ENCODE peak calls at places on chromosomes 4 and X, in seven cellular contexts. One of them, this sample, is unnamed.
A peak's percentile ranks its signal among the peaks of the same experiment; 100 is the strongest.

GRCh38 chrX:31508338-31508737 is 436.5 kb upstream of the FTHL17 start:
- DNase-seq in A549: no peak
- DNase-seq in IMR-90: peak; percentile 60
- DNase-seq in H1: no peak
- DNase-seq in K562: no peak
- DNase-seq in GM12878: no peak
- DNase-seq in HepG2: peak; percentile 8
- DNase-seq in this sample: no peak

GRCh38 chrX:23127586-23127985 is 127.8 kb downstream of the DDX53 start:
- DNase-seq in IMR-90: no peak
- DNase-seq in K562: no peak
- DNase-seq in GM12878: no peak
- DNase-seq in HepG2: no peak
- DNase-seq in A549: no peak
- DNase-seq in H1: no peak
- DNase-seq in this sample: no peak

GRCh38 chr4:67713531-67714247 is 12.7 kb upstream of the UBA6 start:
- DNase-seq in IMR-90: peak; percentile 79
- DNase-seq in GM12878: no peak
- DNase-seq in A549: peak; percentile 16
- DNase-seq in K562: peak; percentile 47
- DNase-seq in HepG2: no peak
- DNase-seq in H1: no peak
- DNase-seq in this sample: no peak

GRCh38 chr4:7872264-7872771 is 67.3 kb downstream of the AFAP1 start:
- DNase-seq in HepG2: no peak
- DNase-seq in H1: no peak
- DNase-seq in IMR-90: peak; percentile 98
- DNase-seq in K562: no peak
- DNase-seq in GM12878: no peak
- DNase-seq in A549: no peak
- DNase-seq in this sample: no peak

GRCh38 chrX:94123062-94123461 is 449.1 kb downstream of the FAM133A start:
- DNase-seq in IMR-90: no peak
- DNase-seq in A549: no peak
- DNase-seq in HepG2: no peak
- DNase-seq in H1: no peak
- DNase-seq in GM12878: no peak
- DNase-seq in K562: no peak
- DNase-seq in this sample: no peak

GRCh38 chr4:156584100-156584499 is 387.5 kb downstream of the PDGFC start:
- DNase-seq in A549: no peak
- DNase-seq in H1: no peak
- DNase-seq in HepG2: no peak
- DNase-seq in IMR-90: no peak
- DNase-seq in GM12878: no peak
- DNase-seq in K562: no peak
- DNase-seq in this sample: no peak

GRCh38 chrX:11890843-11891514 is 132.9 kb downstream of the MSL3 start:
- DNase-seq in K562: no peak
- DNase-seq in H1: no peak
- DNase-seq in IMR-90: no peak
- DNase-seq in GM12878: no peak
- DNase-seq in HepG2: no peak
- DNase-seq in A549: no peak
- DNase-seq in this sample: no peak

GRCh38 chr4:83386931-83387897 is 52.6 kb upstream of the HPSE start:
- DNase-seq in IMR-90: no peak
- DNase-seq in HepG2: no peak
- DNase-seq in A549: no peak
- DNase-seq in GM12878: no peak
- DNase-seq in K562: no peak
- DNase-seq in H1: no peak
- DNase-seq in this sample: no peak

GRCh38 chrX:39741904-39742303 is 355.9 kb downstream of the BCOR start:
- DNase-seq in HepG2: no peak
- DNase-seq in H1: no peak
- DNase-seq in K562: no peak
- DNase-seq in GM12878: no peak
- DNase-seq in IMR-90: no peak
- DNase-seq in A549: no peak
- DNase-seq in this sample: no peak

GRCh38 chr4:89446193-89446592 is 138.6 kb upstream of the GPRIN3 start:
- DNase-seq in K562: no peak
- DNase-seq in HepG2: no peak
- DNase-seq in A549: no peak
- DNase-seq in H1: no peak
- DNase-seq in GM12878: no peak
- DNase-seq in IMR-90: no peak
- DNase-seq in this sample: no peak

GRCh38 chrX:68018248-68019203 is 414.8 kb downstream of the OPHN1 start:
- DNase-seq in HepG2: peak; percentile 28
- DNase-seq in IMR-90: peak; percentile 32
- DNase-seq in H1: peak; percentile 21
- DNase-seq in A549: no peak
- DNase-seq in GM12878: no peak
- DNase-seq in K562: peak; percentile 7
- DNase-seq in this sample: peak; percentile 10

GRCh38 chrX:105552395-105552794 is 269.9 kb upstream of the NRK start:
- DNase-seq in HepG2: no peak
- DNase-seq in A549: no peak
- DNase-seq in H1: no peak
- DNase-seq in GM12878: no peak
- DNase-seq in K562: no peak
- DNase-seq in IMR-90: no peak
- DNase-seq in this sample: no peak

GRCh38 chr4:132180020-132180427 is 969.1 kb upstream of the PCDH10 start:
- DNase-seq in GM12878: no peak
- DNase-seq in A549: no peak
- DNase-seq in H1: no peak
- DNase-seq in IMR-90: peak; percentile 80
- DNase-seq in HepG2: no peak
- DNase-seq in K562: no peak
- DNase-seq in this sample: no peak

GRCh38 chr4:47374477-47374876 is 89.0 kb downstream of the COMMD8 start:
- DNase-seq in K562: no peak
- DNase-seq in A549: no peak
- DNase-seq in HepG2: no peak
- DNase-seq in H1: no peak
- DNase-seq in IMR-90: peak; percentile 74
- DNase-seq in GM12878: no peak
- DNase-seq in this sample: no peak

GRCh38 chrX:145502670-145503069 is 255.4 kb downstream of the SPANXN1 start:
- DNase-seq in K562: no peak
- DNase-seq in HepG2: no peak
- DNase-seq in GM12878: no peak
- DNase-seq in H1: no peak
- DNase-seq in A549: no peak
- DNase-seq in IMR-90: no peak
- DNase-seq in this sample: no peak

DNA sequence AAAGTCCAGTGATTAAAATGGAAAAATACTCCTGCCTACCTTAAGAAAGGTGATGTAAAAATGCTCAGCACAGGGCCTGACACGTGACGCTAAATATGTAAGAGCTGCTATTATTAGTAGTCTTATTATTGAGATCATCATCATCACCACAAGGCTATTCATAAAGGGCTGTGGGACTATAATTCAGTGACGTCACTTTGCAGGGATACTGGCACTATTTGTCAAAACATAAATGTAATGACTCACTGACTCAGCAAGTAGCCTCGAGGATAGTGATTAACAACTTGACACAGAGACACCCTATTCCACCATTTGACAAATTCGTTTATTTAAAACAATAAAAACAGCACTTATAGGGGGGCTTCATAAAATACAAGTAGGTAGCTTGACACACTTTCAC is 258.9 kb downstream of the SPANXN1 start:
- DNase-seq in GM12878: no peak
- DNase-seq in HepG2: no peak
- DNase-seq in IMR-90: no peak
- DNase-seq in A549: no peak
- DNase-seq in H1: no peak
- DNase-seq in K562: no peak
- DNase-seq in this sample: no peak
- H3K9me3 ChIP-seq in GM12878: no peaks in the 10 kb centered on the region
- H3K9me3 ChIP-seq in HepG2: peaks cover 70% of the 10 kb centered on the region
- H3K9me3 ChIP-seq in IMR-90: peaks cover 16% of the 10 kb centered on the region
- H3K9me3 ChIP-seq in A549: no peaks in the 10 kb centered on the region
- H3K9me3 ChIP-seq in H1: no peaks in the 10 kb centered on the region
- H3K9me3 ChIP-seq in K562: no peaks in the 10 kb centered on the region
- H3K9me3 ChIP-seq in this sample: no peaks in the 10 kb centered on the region

GRCh38 chrX:18377802-18378201 is 23.3 kb upstream of the SCML2 start:
- DNase-seq in IMR-90: peak; percentile 8
- DNase-seq in GM12878: no peak
- DNase-seq in HepG2: peak; percentile 11
- DNase-seq in A549: no peak
- DNase-seq in H1: no peak
- DNase-seq in K562: peak; percentile 24
- DNase-seq in this sample: peak; percentile 29
- TF ChIP-seq CEBPB in IMR-90: no peak
- TF ChIP-seq CEBPB in GM12878: no peak
- TF ChIP-seq CEBPB in HepG2: no peak
- TF ChIP-seq CEBPB in A549: no peak
- TF ChIP-seq CEBPB in H1: no peak
- TF ChIP-seq CEBPB in K562: no peak
- TF ChIP-seq CEBPB in this sample: no peak

GRCh38 chrX:361231-362145 is 25.2 kb downstream of the PPP2R3B start:
- DNase-seq in HepG2: no peak
- DNase-seq in A549: no peak
- DNase-seq in GM12878: no peak
- DNase-seq in H1: no peak
- DNase-seq in IMR-90: no peak
- DNase-seq in K562: no peak
- DNase-seq in this sample: no peak
- H3K9me3 ChIP-seq in HepG2: no peaks in the 10 kb centered on the region
- H3K9me3 ChIP-seq in A549: peaks cover 28% of the 10 kb centered on the region
- H3K9me3 ChIP-seq in GM12878: peaks cover 3% of the 10 kb centered on the region
- H3K9me3 ChIP-seq in H1: peaks cover 4% of the 10 kb centered on the region
- H3K9me3 ChIP-seq in IMR-90: peaks cover 28% of the 10 kb centered on the region
- H3K9me3 ChIP-seq in K562: peaks cover 3% of the 10 kb centered on the region
- H3K9me3 ChIP-seq in this sample: no peaks in the 10 kb centered on the region

DNA sequence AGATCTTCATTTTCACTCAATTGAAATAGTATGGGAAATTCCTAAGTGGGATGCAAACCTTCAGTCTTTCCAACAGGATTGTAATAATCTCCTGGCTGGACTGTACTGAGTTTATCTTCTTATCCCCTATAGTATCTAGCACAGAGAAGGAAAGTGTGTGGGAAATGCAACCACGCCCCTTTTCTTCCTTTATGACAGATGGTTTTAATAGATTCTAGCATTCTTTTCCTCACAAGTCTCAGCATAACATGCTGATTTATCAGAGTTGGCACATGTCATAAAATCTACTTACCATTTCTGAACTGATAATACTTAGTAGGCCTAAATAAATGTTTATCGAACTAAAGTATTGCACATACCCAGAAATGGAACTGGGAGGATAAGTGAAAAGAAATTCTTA is 484.3 kb downstream of the IL1RAPL1 start:
- DNase-seq in K562: no peak
- DNase-seq in GM12878: no peak
- DNase-seq in IMR-90: no peak
- DNase-seq in A549: no peak
- DNase-seq in H1: no peak
- DNase-seq in HepG2: no peak
- DNase-seq in this sample: no peak
- TF ChIP-seq CEBPB in K562: no peak
- TF ChIP-seq CEBPB in GM12878: no peak
- TF ChIP-seq CEBPB in IMR-90: no peak
- TF ChIP-seq CEBPB in A549: no peak
- TF ChIP-seq CEBPB in H1: no peak
- TF ChIP-seq CEBPB in HepG2: no peak
- TF ChIP-seq CEBPB in this sample: no peak

GRCh38 chr4:1907848-1908525 is 36.8 kb downstream of the NSD2 start:
- DNase-seq in K562: no peak
- DNase-seq in GM12878: no peak
- DNase-seq in A549: no peak
- DNase-seq in H1: no peak
- DNase-seq in IMR-90: no peak
- DNase-seq in HepG2: no peak
- DNase-seq in this sample: no peak
- H3K9me3 ChIP-seq in K562: no peaks in the 10 kb centered on the region
- H3K9me3 ChIP-seq in GM12878: no peaks in the 10 kb centered on the region
- H3K9me3 ChIP-seq in A549: no peaks in the 10 kb centered on the region
- H3K9me3 ChIP-seq in H1: no peaks in the 10 kb centered on the region
- H3K9me3 ChIP-seq in IMR-90: no peaks in the 10 kb centered on the region
- H3K9me3 ChIP-seq in HepG2: no peaks in the 10 kb centered on the region
- H3K9me3 ChIP-seq in this sample: no peaks in the 10 kb centered on the region

DNA sequence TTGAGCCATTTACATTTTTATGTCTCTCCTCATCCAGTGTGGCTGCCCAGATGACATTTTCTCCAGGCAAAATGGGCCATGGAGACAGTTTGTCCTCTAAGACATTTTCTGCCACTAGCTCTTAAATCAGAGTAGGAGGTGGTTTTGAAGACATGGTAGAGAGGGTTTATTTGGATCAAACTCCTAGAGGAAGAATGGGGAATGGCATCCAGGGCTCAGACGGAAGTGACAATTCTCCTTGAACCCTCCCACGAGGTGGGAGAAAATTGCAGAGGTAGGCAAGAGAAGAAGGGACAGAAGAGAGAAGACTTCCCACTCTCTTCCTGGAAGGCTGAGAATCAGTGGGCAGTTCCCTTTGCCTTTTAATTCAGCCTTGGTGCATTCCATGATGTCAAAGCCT is 194.0 kb downstream of the SMIM20 start:
- DNase-seq in GM12878: no peak
- DNase-seq in K562: peak; percentile 38
- DNase-seq in A549: no peak
- DNase-seq in IMR-90: no peak
- DNase-seq in H1: no peak
- DNase-seq in HepG2: no peak
- DNase-seq in this sample: no peak
- TF ChIP-seq CEBPB in GM12878: no peak
- TF ChIP-seq CEBPB in K562: no peak
- TF ChIP-seq CEBPB in A549: no peak
- TF ChIP-seq CEBPB in IMR-90: no peak
- TF ChIP-seq CEBPB in H1: no peak
- TF ChIP-seq CEBPB in HepG2: no peak
- TF ChIP-seq CEBPB in this sample: no peak

GRCh38 chrX:145792281-145792680 is 25.3 kb upstream of the SLITRK2 start:
- DNase-seq in H1: no peak
- DNase-seq in GM12878: no peak
- DNase-seq in IMR-90: no peak
- DNase-seq in A549: no peak
- DNase-seq in K562: no peak
- DNase-seq in HepG2: no peak
- DNase-seq in this sample: no peak
- H3K9me3 ChIP-seq in H1: no peaks in the 10 kb centered on the region
- H3K9me3 ChIP-seq in GM12878: no peaks in the 10 kb centered on the region
- H3K9me3 ChIP-seq in IMR-90: peaks cover under 1% of the 10 kb centered on the region
- H3K9me3 ChIP-seq in A549: no peaks in the 10 kb centered on the region
- H3K9me3 ChIP-seq in K562: no peaks in the 10 kb centered on the region
- H3K9me3 ChIP-seq in HepG2: peaks cover 5% of the 10 kb centered on the region
- H3K9me3 ChIP-seq in this sample: no peaks in the 10 kb centered on the region